ENCODE peak calls at places on chromosomes 2 and 18, in five cellular contexts. One of them, this sample, is unnamed.

GRCh38 chr2:159497857-159498256 is 118.5 kb downstream of the BAZ2B start:
- DNase-seq in GM23338: no peak
- DNase-seq in HCT116: peak
- DNase-seq in A549: no peak
- DNase-seq in SK-N-SH: no peak
- DNase-seq in this sample: no peak

GRCh38 chr2:163011035-163011434 is 172.5 kb upstream of the KCNH7 start:
- DNase-seq in GM23338: no peak
- DNase-seq in HCT116: no peak
- DNase-seq in A549: no peak
- DNase-seq in SK-N-SH: no peak
- DNase-seq in this sample: no peak

GRCh38 chr18:57107141-57107832 is 39.6 kb upstream of the BOD1L2 start:
- DNase-seq in GM23338: peak
- DNase-seq in HCT116: no peak
- DNase-seq in A549: no peak
- DNase-seq in SK-N-SH: no peak
- DNase-seq in this sample: no peak

GRCh38 chr2:3447789-3448317 is 68.4 kb downstream of the TRAPPC12 start:
- DNase-seq in GM23338: no peak
- DNase-seq in HCT116: no peak
- DNase-seq in A549: no peak
- DNase-seq in SK-N-SH: peak
- DNase-seq in this sample: no peak

GRCh38 chr2:68225119-68225632 is 27.2 kb downstream of the PPP3R1 start:
- DNase-seq in GM23338: peak
- DNase-seq in HCT116: peak
- DNase-seq in A549: peak
- DNase-seq in SK-N-SH: peak
- DNase-seq in this sample: no peak

GRCh38 chr2:218360453-218360852 is 3.8 kb downstream of the CATIP start:
- DNase-seq in GM23338: no peak
- DNase-seq in HCT116: no peak
- DNase-seq in A549: no peak
- DNase-seq in SK-N-SH: no peak
- DNase-seq in this sample: peak

GRCh38 chr2:233412405-233412804 is 58.1 kb downstream of the DGKD start:
- DNase-seq in GM23338: no peak
- DNase-seq in HCT116: no peak
- DNase-seq in A549: no peak
- DNase-seq in SK-N-SH: no peak
- DNase-seq in this sample: no peak

GRCh38 chr2:100731535-100731981 is 88.4 kb upstream of the NPAS2 start:
- DNase-seq in GM23338: no peak
- DNase-seq in HCT116: no peak
- DNase-seq in A549: no peak
- DNase-seq in SK-N-SH: no peak
- DNase-seq in this sample: no peak

GRCh38 chr18:63994783-63995399 is 25.0 kb downstream of the SERPINB8 start:
- DNase-seq in GM23338: peak
- DNase-seq in HCT116: peak
- DNase-seq in A549: peak
- DNase-seq in SK-N-SH: peak
- DNase-seq in this sample: no peak

GRCh38 chr2:229910832-229911412 is 10.9 kb downstream of the TRIP12 start:
- DNase-seq in GM23338: peak
- DNase-seq in HCT116: no peak
- DNase-seq in A549: peak
- DNase-seq in SK-N-SH: peak
- DNase-seq in this sample: peak

GRCh38 chr18:56825312-56825711 is 174.2 kb downstream of the WDR7 start:
- DNase-seq in GM23338: no peak
- DNase-seq in HCT116: no peak
- DNase-seq in A549: no peak
- DNase-seq in SK-N-SH: no peak
- DNase-seq in this sample: peak

GRCh38 chr2:74762789-74763188 is 71.1 kb upstream of the HK2 start:
- DNase-seq in GM23338: no peak
- DNase-seq in HCT116: no peak
- DNase-seq in A549: no peak
- DNase-seq in SK-N-SH: no peak
- DNase-seq in this sample: peak

GRCh38 chr2:55019547-55020258 is 30.5 kb downstream of the RTN4 start:
- DNase-seq in GM23338: peak
- DNase-seq in HCT116: no peak
- DNase-seq in A549: no peak
- DNase-seq in SK-N-SH: no peak
- DNase-seq in this sample: peak

GRCh38 chr2:240988146-240988545 is 10.3 kb upstream of the SNED1 start:
- DNase-seq in GM23338: no peak
- DNase-seq in HCT116: no peak
- DNase-seq in A549: no peak
- DNase-seq in SK-N-SH: no peak
- DNase-seq in this sample: no peak

GRCh38 chr2:240986787-240987411 is 11.5 kb upstream of the SNED1 start:
- DNase-seq in GM23338: no peak
- DNase-seq in HCT116: no peak
- DNase-seq in A549: no peak
- DNase-seq in SK-N-SH: peak
- DNase-seq in this sample: no peak

GRCh38 chr2:240983996-240984498 is 14.4 kb upstream of the SNED1 start:
- DNase-seq in GM23338: no peak
- DNase-seq in HCT116: no peak
- DNase-seq in A549: no peak
- DNase-seq in SK-N-SH: no peak
- DNase-seq in this sample: no peak

GRCh38 chr2:240987588-240987987 is 10.8 kb upstream of the SNED1 start:
- DNase-seq in GM23338: no peak
- DNase-seq in HCT116: no peak
- DNase-seq in A549: no peak
- DNase-seq in SK-N-SH: no peak
- DNase-seq in this sample: no peak

DNA sequence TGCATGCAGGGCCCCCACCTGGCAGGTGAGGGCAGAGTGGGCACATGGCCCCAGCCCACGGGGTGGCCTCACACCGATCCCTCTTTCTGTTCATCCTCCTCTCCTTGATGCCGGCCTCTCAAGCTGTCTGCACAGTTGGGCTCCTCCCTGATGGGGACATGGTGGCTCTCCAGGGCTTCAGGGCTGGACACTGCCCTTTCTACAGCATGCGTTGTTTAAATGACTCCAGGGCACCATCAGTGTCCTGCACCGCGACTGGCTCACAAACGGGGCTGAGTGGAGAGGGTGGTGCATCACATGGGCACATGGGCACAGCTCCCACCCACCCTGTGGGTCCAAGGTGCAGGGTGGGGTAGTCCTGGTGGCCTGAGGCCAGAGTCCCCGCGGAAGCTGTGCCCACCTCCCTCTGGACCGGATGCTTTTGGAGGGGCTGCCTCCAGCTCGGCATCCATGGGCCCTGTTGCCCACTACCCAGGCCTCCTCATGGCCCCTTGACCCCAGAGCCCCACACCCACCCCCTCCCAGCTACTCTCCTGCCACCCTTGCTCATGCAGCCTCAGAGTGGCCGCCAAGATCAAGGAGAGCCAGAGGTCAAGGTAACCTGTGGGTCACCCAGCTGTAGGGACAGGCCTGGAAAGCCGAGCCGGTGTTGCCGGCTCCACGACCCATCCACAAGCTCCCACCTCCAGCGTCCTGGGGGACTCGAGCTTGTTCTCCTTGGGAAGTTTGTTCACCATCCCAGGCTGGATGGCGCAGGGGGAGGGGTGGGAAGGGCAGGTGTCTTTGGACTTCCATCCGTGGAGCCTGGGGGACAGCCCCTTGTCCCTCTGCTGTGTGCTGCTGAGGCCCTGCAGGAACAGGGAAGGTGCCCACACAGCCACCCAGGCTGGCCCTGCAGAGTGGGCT is 12.3 kb upstream of the SNED1 start:
- DNase-seq in GM23338: no peak
- DNase-seq in HCT116: no peak
- DNase-seq in A549: no peak
- DNase-seq in SK-N-SH: no peak
- DNase-seq in this sample: no peak
- TF ChIP-seq REST in GM23338: no peak
- TF ChIP-seq REST in HCT116: no peak
- TF ChIP-seq REST in A549: no peak
- TF ChIP-seq REST in SK-N-SH: no peak
- TF ChIP-seq REST in this sample: no peak

DNA sequence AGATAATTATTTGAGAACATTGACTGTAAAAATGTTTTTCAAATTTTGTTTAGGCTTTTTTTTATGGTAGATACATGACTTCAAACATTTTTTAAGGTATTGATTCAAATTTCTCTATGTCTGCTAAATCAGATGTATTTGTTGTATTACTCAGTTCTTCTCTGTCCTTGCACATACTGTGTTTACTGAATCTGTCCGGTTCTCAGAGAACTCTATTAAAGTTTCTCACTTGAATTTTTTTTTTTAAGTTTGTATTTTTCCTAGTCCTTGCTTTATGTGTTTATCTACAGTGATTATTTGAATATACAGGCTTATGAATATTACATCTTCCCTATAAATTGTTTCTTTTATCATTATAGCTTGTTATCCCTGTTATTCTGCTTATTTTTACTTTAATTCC is 5.3 kb downstream of the SEPTIN2 start:
- DNase-seq in GM23338: no peak
- DNase-seq in HCT116: no peak
- DNase-seq in A549: no peak
- DNase-seq in SK-N-SH: no peak
- DNase-seq in this sample: no peak
- H3K4me3 ChIP-seq in GM23338: peak
- H3K4me3 ChIP-seq in HCT116: no peak
- H3K4me3 ChIP-seq in A549: no peak
- H3K4me3 ChIP-seq in SK-N-SH: no peak
- H3K4me3 ChIP-seq in this sample: no peak

DNA sequence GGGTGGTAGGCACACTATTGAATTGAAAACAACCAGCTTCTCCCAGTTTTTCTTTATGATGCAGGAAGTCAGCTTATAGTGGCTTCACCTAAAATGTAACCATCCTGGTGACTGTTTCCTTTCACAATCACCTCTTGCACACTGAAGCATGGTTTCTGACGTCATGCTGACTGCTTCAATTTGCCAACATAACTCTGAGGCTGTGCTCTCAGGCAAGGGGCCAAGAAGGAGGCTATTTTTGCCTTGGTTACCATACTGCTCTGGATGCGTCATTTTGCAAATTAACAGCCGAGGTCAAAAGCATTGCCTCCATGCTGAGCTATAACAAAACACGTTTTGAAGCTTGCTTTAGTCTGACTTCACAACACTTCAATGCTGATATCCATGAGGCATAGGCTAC is 397.8 kb downstream of the METTL4 start:
- DNase-seq in GM23338: peak
- DNase-seq in HCT116: no peak
- DNase-seq in A549: no peak
- DNase-seq in SK-N-SH: no peak
- DNase-seq in this sample: peak
- H3K27ac ChIP-seq in GM23338: no peak
- H3K27ac ChIP-seq in HCT116: no peak
- H3K27ac ChIP-seq in A549: no peak
- H3K27ac ChIP-seq in SK-N-SH: no peak
- H3K27ac ChIP-seq in this sample: peak

DNA sequence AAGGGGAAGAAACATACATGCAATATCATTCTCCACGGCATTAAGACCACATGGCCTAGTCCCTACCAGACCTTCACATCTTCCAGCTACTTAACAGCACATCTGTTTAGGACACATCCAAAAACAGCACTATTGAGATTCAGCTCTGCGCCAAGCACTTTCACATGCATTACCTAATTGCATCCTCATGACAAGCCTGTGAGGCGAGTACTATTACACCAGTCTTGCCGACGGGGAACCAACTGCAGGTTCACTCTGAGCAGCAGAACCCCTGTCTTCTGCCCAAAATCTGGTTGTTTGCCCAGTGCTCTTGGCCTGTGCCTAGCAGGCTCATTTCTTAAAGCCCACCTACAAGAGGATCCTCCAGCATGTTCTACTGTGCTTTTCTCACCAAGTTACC is 66.6 kb downstream of the AAK1 start:
- DNase-seq in GM23338: no peak
- DNase-seq in HCT116: no peak
- DNase-seq in A549: no peak
- DNase-seq in SK-N-SH: no peak
- DNase-seq in this sample: peak
- TF ChIP-seq REST in GM23338: no peak
- TF ChIP-seq REST in HCT116: no peak
- TF ChIP-seq REST in A549: no peak
- TF ChIP-seq REST in SK-N-SH: no peak
- TF ChIP-seq REST in this sample: no peak

GRCh38 chr2:157443795-157444642 is at the start of gene CYTIP:
- DNase-seq in GM23338: no peak
- DNase-seq in HCT116: no peak
- DNase-seq in A549: no peak
- DNase-seq in SK-N-SH: no peak
- DNase-seq in this sample: peak
- H3K4me3 ChIP-seq in GM23338: no peak
- H3K4me3 ChIP-seq in HCT116: no peak
- H3K4me3 ChIP-seq in A549: no peak
- H3K4me3 ChIP-seq in SK-N-SH: no peak
- H3K4me3 ChIP-seq in this sample: peak

GRCh38 chr2:201964631-201965206 is 68.9 kb upstream of the FZD7 start:
- DNase-seq in GM23338: no peak
- DNase-seq in HCT116: no peak
- DNase-seq in A549: no peak
- DNase-seq in SK-N-SH: no peak
- DNase-seq in this sample: no peak
- H3K27ac ChIP-seq in GM23338: peak
- H3K27ac ChIP-seq in HCT116: no peak
- H3K27ac ChIP-seq in A549: no peak
- H3K27ac ChIP-seq in SK-N-SH: no peak
- H3K27ac ChIP-seq in this sample: no peak

This sample was measured in HL-60.